ENCODE peak calls at places on chromosomes 11 and 22, in four cellular contexts. Z is IMR-90, D is K562, E is GM12878. O is an unnamed sample.

GRCh38 chr11:97269527-97269926 is 879.7 kb downstream of the JRKL start:
- DNase-seq in Z (no peak), E (no peak), D (no peak), O (no peak)

GRCh38 chr22:35663371-35663770 is 15.1 kb downstream of the APOL6 start:
- DNase-seq in Z (no peak), E (no peak), D (no peak), O (no peak)

GRCh38 chr11:69948256-69949141 is 129.3 kb upstream of the FGF3 start:
- DNase-seq in Z (peak; percentile 57), D (peak; percentile 73), E (no peak), O (no peak)

GRCh38 chr11:64226507-64227051 is 505 bp downstream of the NUDT22 start:
- DNase-seq in E (no peak), D (peak; percentile 63), Z (no peak), O (no peak)

GRCh38 chr22:37162221-37163095 is 12.7 kb upstream of the IL2RB start:
- DNase-seq in E (peak; percentile 98), D (no peak), Z (no peak), O (no peak)

GRCh38 chr11:47611240-47611863 is 17.1 kb upstream of the C1QTNF4 start:
- DNase-seq in D (no peak), E (peak; percentile 42), Z (no peak), O (no peak)

GRCh38 chr11:68362801-68363379 is 50.5 kb downstream of the LRP5 start:
- DNase-seq in D (no peak), Z (no peak), E (no peak), O (no peak)

GRCh38 chr22:25970348-25970995 is 198.8 kb upstream of the SEZ6L start:
- DNase-seq in Z (no peak), E (no peak), D (no peak), O (no peak)

GRCh38 chr11:61026121-61027031 is 54.9 kb downstream of the CD6 start:
- DNase-seq in E (no peak), Z (no peak), D (no peak), O (no peak)

GRCh38 chr11:104531075-104531474 is 367.1 kb upstream of the PDGFD start:
- DNase-seq in D (no peak), E (no peak), Z (no peak), O (peak; percentile 15)

GRCh38 chr22:25146311-25146710 is 53.3 kb upstream of the CRYBB3 start:
- DNase-seq in Z (no peak), D (no peak), E (no peak), O (peak; percentile 89)

GRCh38 chr11:70200212-70200844 is 2.8 kb upstream of the FADD start:
- DNase-seq in Z (no peak), D (no peak), E (no peak), O (no peak)

GRCh38 chr11:19370100-19370861 is 129.5 kb upstream of the E2F8 start:
- DNase-seq in E (no peak), Z (peak; percentile 31), D (no peak), O (peak; percentile 94)

GRCh38 chr11:64444838-64445441 is 86.0 kb downstream of the RPS6KA4 start:
- DNase-seq in E (no peak), D (peak; percentile 56), Z (peak; percentile 17), O (no peak)

GRCh38 chr11:13354335-13354734 is 76.7 kb downstream of the BMAL1 start:
- DNase-seq in E (no peak), D (peak; percentile 19), Z (peak; percentile 29), O (peak; percentile 44)

GRCh38 chr11:60251485-60252207 is 8.7 kb upstream of the MS4A4E start:
- DNase-seq in D (peak; percentile 35), E (peak; percentile 59), Z (no peak), O (peak; percentile 89)

GRCh38 chr11:99383628-99384300 is 363.0 kb downstream of the CNTN5 start:
- DNase-seq in Z (no peak), D (no peak), E (no peak), O (no peak)

GRCh38 chr22:42933783-42934144 is 76.7 kb upstream of the ARFGAP3 start:
- DNase-seq in E (no peak), Z (peak; percentile 97), D (no peak), O (peak; percentile 95)

GRCh38 chr11:100984668-100985067 is 144.9 kb downstream of the PGR start:
- DNase-seq in D (no peak), Z (no peak), E (no peak), O (no peak)

GRCh38 chr11:12079726-12080556 is 30.4 kb upstream of the MICAL2 start:
- DNase-seq in Z (peak; percentile 99), E (no peak), D (no peak), O (peak; percentile 95)

DNA sequence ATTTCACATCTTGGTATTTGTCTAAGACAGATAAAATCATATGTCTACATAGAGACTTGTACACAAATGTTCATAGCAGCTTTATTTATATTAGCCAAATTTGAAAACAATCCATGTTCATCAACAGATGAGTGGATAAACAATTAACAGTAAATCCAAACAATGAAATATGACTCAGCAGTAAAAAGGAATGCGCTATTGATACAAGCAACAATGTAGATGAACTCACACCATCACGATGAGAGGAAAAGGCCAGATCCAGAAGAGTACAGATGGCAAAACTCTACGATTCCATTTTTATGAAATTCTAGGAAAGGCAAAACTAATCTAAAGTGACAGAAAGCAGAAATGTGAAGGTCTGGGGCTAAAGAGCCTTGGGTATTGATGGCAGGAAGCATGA is 384.3 kb downstream of the NTM start:
- DNase-seq in Z (peak; percentile 63), D (no peak), E (no peak), O (peak; percentile 50)
- H3K4me1 ChIP-seq in Z (peaks cover 19% of the 10 kb centered on the region), D (no peaks in the 10 kb centered on the region), E (no peaks in the 10 kb centered on the region), O (peaks cover 29% of the 10 kb centered on the region)

DNA sequence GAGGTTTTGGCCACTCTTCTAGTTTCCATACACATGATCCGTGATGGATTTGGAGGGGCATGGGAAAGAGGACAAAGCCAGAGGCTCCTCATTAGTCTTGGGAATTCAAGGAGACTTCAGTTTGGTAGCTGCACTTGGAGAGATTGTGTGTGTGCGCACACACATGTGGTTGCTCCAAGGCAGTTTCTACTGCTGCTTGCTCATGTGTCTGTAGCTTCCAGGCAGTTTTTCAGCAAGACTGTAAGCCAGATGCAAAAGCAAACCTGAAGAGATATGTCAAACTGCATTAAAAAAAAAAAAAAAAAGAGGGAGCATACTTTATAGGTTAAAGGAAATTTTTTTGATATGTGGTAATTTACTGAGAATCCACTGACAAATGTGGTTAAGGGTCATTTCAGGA is 95.7 kb downstream of the OSBP2 start:
- DNase-seq in Z (no peak), E (no peak), D (no peak), O (no peak)
- TF ChIP-seq FOS in Z (no peak), E (no peak), D (no peak), O (no peak)

GRCh38 chr11:58741127-58741526 is 9.4 kb upstream of the GLYAT start:
- DNase-seq in E (no peak), Z (no peak), D (no peak), O (no peak)

GRCh38 chr11:58744988-58745704 is 13.4 kb upstream of the GLYAT start:
- DNase-seq in Z (no peak), E (no peak), D (no peak), O (no peak)

GRCh38 chr11:58742140-58742539 is 10.4 kb upstream of the GLYAT start:
- DNase-seq in Z (no peak), D (no peak), E (peak; percentile 15), O (no peak)

GRCh38 chr11:58745705-58746364 is 14.1 kb upstream of the GLYAT start:
- DNase-seq in E (no peak), Z (no peak), D (no peak), O (no peak)

GRCh38 chr11:58742981-58743880 is 11.5 kb upstream of the GLYAT start:
- DNase-seq in Z (no peak), E (no peak), D (no peak), O (no peak)
- H3K9me3 ChIP-seq in Z (no peaks in the 10 kb centered on the region), E (peaks cover 2% of the 10 kb centered on the region), D (peaks cover 12% of the 10 kb centered on the region), O (no peaks in the 10 kb centered on the region)

GRCh38 chr22:23389271-23390071 is 190.6 kb downstream of the IGLL1 start:
- DNase-seq in Z (no peak), D (no peak), E (no peak), O (no peak)
- H3K4me1 ChIP-seq in Z (no peaks in the 10 kb centered on the region), D (peaks cover 27% of the 10 kb centered on the region), E (no peaks in the 10 kb centered on the region), O (no peaks in the 10 kb centered on the region)

DNA sequence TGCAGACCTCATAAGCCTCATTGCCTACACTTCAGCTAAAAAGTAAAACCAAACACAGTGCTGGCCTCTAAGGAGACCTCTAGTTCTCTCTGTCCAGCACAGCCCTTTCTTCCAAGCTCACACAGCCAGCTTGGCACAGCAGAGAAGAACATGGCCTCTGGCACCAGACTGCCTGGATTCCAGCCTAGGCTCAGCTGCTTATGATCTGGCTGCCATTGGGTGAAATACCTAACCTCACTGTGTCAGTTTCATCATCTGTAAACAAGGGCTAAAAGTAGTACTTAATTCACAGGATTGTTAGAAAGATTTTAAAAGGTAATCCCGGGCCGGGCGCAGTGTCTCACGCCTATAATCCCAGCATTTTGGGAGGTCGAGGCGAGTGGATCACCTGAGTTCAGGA is 9.9 kb upstream of the ACER3 start:
- DNase-seq in E (no peak), D (no peak), Z (no peak), O (no peak)
- TF ChIP-seq FOS in E (no peak), D (no peak), Z (no peak), O (no peak)

GRCh38 chr11:110525883-110526282 is 96.1 kb downstream of the FDX1 start:
- DNase-seq in Z (peak; percentile 92), E (peak; percentile 15), D (no peak), O (no peak)

GRCh38 chr11:110522456-110522855 is 92.7 kb downstream of the FDX1 start:
- DNase-seq in Z (no peak), D (no peak), E (no peak), O (no peak)

GRCh38 chr11:110526323-110526722 is 96.6 kb downstream of the FDX1 start:
- DNase-seq in D (no peak), Z (no peak), E (peak; percentile 26), O (no peak)

GRCh38 chr11:110527146-110527545 is 97.4 kb downstream of the FDX1 start:
- DNase-seq in E (no peak), Z (peak; percentile 34), D (no peak), O (no peak)

GRCh38 chr11:110524227-110524626 is 94.5 kb downstream of the FDX1 start:
- DNase-seq in Z (peak; percentile 99), E (no peak), D (no peak), O (no peak)
- H3K9me3 ChIP-seq in Z (no peaks in the 10 kb centered on the region), E (peaks cover 6% of the 10 kb centered on the region), D (no peaks in the 10 kb centered on the region), O (no peaks in the 10 kb centered on the region)

DNA sequence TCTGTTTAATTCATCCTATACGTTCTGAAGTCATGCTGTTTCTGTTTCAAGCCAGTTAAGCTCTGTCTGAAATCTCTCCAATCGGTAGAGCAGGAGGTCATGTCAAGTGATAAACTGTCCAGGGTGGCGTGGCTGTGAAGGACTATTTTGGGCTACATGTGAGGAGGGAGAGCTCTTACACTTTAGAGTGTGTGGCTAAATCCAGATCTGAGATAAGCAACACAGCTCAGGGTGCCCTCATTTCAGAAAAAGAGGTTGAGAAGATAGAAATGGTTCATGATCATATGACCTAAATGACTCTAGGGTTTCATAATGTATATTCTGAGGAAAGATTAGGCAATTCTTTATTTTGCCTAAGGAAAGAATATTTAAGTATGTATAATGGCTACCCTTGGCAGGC is 8.4 kb downstream of the BLID start:
- DNase-seq in D (no peak), Z (no peak), E (no peak), O (no peak)
- H3K4me1 ChIP-seq in D (no peaks in the 10 kb centered on the region), Z (peaks cover 25% of the 10 kb centered on the region), E (no peaks in the 10 kb centered on the region), O (peaks cover 25% of the 10 kb centered on the region)

DNA sequence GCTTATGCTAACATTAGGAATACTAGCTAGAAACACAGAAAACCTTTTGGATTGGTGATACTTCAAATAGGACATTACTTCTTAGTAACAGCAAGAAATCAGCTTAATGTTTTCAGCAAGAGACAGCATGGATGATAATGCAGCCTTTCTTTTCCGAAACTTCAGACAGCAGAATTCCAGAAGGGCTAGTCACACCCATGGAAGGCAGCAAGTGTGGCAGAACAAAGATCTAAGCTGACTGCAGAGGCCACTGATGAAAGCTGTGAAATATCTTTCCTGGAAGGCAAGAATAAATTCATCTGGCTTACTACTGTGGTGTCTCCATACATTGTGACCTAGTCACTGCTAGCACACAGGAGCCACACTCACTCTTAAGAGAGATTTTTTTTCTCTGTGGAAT is 100.3 kb downstream of the CCDC83 start:
- DNase-seq in D (no peak), Z (peak; percentile 78), E (no peak), O (no peak)
- TF ChIP-seq FOS in D (no peak), Z (peak; percentile 11), E (no peak), O (no peak)

O was measured in endothelial cell of umbilical vein.